ENCODE peak calls at places on chromosome 15, in six cellular contexts. Y, A, M, F, V and L are unnamed samples. For H3K9me2, the result is how much of the 10 kb centered on the place peaks cover.

GRCh38 chr15:82186748-82187415 is 75.7 kb downstream of the EFL1 start:
- DNase-seq in Y (no peak), A (no peak), M (no peak), F (no peak), V (no peak), L (no peak)

GRCh38 chr15:40050788-40051615 is 12.0 kb upstream of the SRP14 start:
- DNase-seq in Y (no peak), A (no peak), M (peak), F (peak), V (no peak), L (no peak)

GRCh38 chr15:82137261-82137660 is 91.4 kb upstream of the MEX3B start:
- DNase-seq in Y (no peak), A (no peak), M (no peak), F (no peak), V (no peak), L (no peak)

GRCh38 chr15:75637245-75638009 is 2.6 kb downstream of the IMP3 start:
- DNase-seq in Y (no peak), A (no peak), M (no peak), F (no peak), V (no peak), L (no peak)

GRCh38 chr15:77415450-77416448 is 4.2 kb downstream of the PEAK1 start:
- DNase-seq in Y (no peak), A (no peak), M (peak), F (peak), V (no peak), L (no peak)

GRCh38 chr15:89016549-89017041 is 71.7 kb upstream of the ABHD2 start:
- DNase-seq in Y (peak), A (peak), M (peak), F (no peak), V (no peak), L (peak)

GRCh38 chr15:90018216-90018831 is 17.2 kb downstream of the ZNF710 start:
- DNase-seq in Y (no peak), A (no peak), M (no peak), F (no peak), V (no peak), L (no peak)

GRCh38 chr15:47364671-47365141 is 352.6 kb upstream of the SEMA6D start:
- DNase-seq in Y (no peak), A (no peak), M (no peak), F (no peak), V (no peak), L (no peak)

GRCh38 chr15:33209575-33210519 is 15.3 kb upstream of the FMN1 start:
- DNase-seq in Y (no peak), A (no peak), M (no peak), F (no peak), V (no peak), L (no peak)

GRCh38 chr15:38702178-38702912 is 137.7 kb upstream of the RASGRP1 start:
- DNase-seq in Y (no peak), A (peak), M (no peak), F (peak), V (no peak), L (peak)

GRCh38 chr15:92809880-92810361 is 90.2 kb upstream of the CHD2 start:
- DNase-seq in Y (no peak), A (peak), M (peak), F (no peak), V (peak), L (no peak)

GRCh38 chr15:48644827-48645557 is 517 bp downstream of the FBN1 start:
- DNase-seq in Y (no peak), A (peak), M (peak), F (peak), V (peak), L (no peak)

GRCh38 chr15:31393441-31394091 is 66.9 kb downstream of the KLF13 start:
- DNase-seq in Y (no peak), A (no peak), M (no peak), F (peak), V (no peak), L (no peak)

GRCh38 chr15:60006203-60006782 is 2.2 kb downstream of the FOXB1 start:
- DNase-seq in Y (no peak), A (peak), M (peak), F (peak), V (peak), L (peak)

GRCh38 chr15:69576948-69577351 is 124.3 kb downstream of the RPLP1 start:
- DNase-seq in Y (no peak), A (peak), M (no peak), F (no peak), V (peak), L (peak)

GRCh38 chr15:81407679-81408078 is 33.7 kb upstream of the TMC3 start:
- DNase-seq in Y (no peak), A (no peak), M (no peak), F (no peak), V (no peak), L (no peak)

GRCh38 chr15:53197426-53197839 is 407.3 kb upstream of the ONECUT1 start:
- DNase-seq in Y (peak), A (peak), M (peak), F (peak), V (peak), L (peak)
- H2AFZ ChIP-seq in Y (no peak), A (no peak), M (peak), F (peak), V (no peak), L (no peak)

GRCh38 chr15:101506491-101506890 is 17.0 kb upstream of the PCSK6 start:
- DNase-seq in Y (no peak), A (no peak), M (no peak), F (no peak), V (no peak), L (no peak)

GRCh38 chr15:101510212-101511197 is 21.0 kb upstream of the PCSK6 start:
- DNase-seq in Y (no peak), A (no peak), M (no peak), F (no peak), V (no peak), L (no peak)

GRCh38 chr15:101514318-101514717 is 24.8 kb upstream of the PCSK6 start:
- DNase-seq in Y (no peak), A (no peak), M (no peak), F (no peak), V (no peak), L (no peak)

GRCh38 chr15:101509279-101509678 is 19.8 kb upstream of the PCSK6 start:
- DNase-seq in Y (no peak), A (no peak), M (no peak), F (no peak), V (no peak), L (no peak)

GRCh38 chr15:101511717-101512116 is 22.2 kb upstream of the PCSK6 start:
- DNase-seq in Y (no peak), A (no peak), M (no peak), F (no peak), V (no peak), L (no peak)
- H3K9me2 ChIP-seq in Y (under half), A (under half), M (under half), F (under half), V (under half), L (under half)

GRCh38 chr15:63855735-63856134 is 22.0 kb upstream of the HERC1 start:
- DNase-seq in Y (no peak), A (peak), M (no peak), F (no peak), V (no peak), L (no peak)

GRCh38 chr15:63852407-63852806 is 18.7 kb upstream of the HERC1 start:
- DNase-seq in Y (no peak), A (no peak), M (no peak), F (no peak), V (no peak), L (no peak)

GRCh38 chr15:63848881-63849551 is 15.3 kb upstream of the HERC1 start:
- DNase-seq in Y (no peak), A (no peak), M (no peak), F (no peak), V (no peak), L (no peak)

GRCh38 chr15:63846022-63846544 is 12.3 kb upstream of the HERC1 start:
- DNase-seq in Y (no peak), A (no peak), M (no peak), F (no peak), V (no peak), L (no peak)

DNA sequence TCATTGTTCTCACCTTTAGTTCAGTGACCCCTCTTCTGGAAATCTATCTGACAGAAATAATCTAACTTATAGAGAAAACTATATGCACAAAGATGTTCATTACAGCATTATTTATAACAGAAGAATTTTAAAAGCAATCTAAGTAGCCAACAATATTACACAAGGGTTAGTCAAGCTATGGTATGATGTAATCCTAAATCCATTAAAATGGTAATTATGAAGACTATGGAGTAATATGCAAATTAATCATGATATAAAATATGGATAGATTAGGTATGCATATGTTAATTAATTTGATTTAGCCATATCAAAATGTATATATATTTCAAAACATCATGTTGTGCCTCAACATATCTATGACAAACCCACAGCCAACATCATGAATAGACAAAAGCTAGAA is 17.7 kb upstream of the HERC1 start:
- DNase-seq in Y (no peak), A (no peak), M (no peak), F (no peak), V (no peak), L (no peak)
- TF ChIP-seq EZH2 in Y (no peak), A (no peak), M (no peak), F (no peak), V (no peak), L (no peak)

GRCh38 chr15:52112203-52112750 is 298 bp downstream of the BCL2L10 start:
- DNase-seq in Y (no peak), A (no peak), M (peak), F (peak), V (peak), L (no peak)
- H2AFZ ChIP-seq in Y (no peak), A (peak), M (peak), F (peak), V (peak), L (no peak)

DNA sequence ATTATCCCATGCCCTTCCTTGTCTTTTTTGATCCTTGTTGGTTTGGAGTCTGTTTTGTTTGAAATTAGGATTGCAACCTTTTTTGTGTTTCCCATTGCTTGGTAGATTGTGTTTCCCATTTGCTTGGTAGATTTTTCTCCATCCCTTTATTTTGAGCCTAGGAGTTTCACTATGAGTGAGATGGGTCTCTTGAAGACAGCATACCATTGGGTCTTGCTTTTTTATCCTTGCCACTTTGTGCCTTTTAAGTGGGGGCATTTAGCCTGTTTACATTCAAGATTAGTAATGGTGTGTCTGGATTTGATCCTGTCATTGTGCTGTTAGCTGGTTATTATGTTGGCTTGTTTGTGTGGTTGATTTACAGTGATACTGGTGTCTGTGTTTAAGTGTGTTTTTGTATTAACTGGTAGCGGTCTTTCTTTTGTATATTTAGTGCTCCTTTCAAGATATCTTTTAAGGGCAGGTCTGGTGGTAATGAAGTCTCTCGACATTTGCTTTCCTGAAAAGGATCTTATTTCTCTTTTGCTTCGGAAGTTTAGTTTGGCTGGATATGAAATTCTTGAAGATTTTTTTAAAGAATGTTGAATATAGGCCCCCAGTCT is 70.8 kb downstream of the AKAP13 start:
- DNase-seq in Y (no peak), A (no peak), M (no peak), F (no peak), V (no peak), L (no peak)
- H3K9me2 ChIP-seq in Y (under half), A (under half), M (under half), F (under half), V (under half), L (under half)

DNA sequence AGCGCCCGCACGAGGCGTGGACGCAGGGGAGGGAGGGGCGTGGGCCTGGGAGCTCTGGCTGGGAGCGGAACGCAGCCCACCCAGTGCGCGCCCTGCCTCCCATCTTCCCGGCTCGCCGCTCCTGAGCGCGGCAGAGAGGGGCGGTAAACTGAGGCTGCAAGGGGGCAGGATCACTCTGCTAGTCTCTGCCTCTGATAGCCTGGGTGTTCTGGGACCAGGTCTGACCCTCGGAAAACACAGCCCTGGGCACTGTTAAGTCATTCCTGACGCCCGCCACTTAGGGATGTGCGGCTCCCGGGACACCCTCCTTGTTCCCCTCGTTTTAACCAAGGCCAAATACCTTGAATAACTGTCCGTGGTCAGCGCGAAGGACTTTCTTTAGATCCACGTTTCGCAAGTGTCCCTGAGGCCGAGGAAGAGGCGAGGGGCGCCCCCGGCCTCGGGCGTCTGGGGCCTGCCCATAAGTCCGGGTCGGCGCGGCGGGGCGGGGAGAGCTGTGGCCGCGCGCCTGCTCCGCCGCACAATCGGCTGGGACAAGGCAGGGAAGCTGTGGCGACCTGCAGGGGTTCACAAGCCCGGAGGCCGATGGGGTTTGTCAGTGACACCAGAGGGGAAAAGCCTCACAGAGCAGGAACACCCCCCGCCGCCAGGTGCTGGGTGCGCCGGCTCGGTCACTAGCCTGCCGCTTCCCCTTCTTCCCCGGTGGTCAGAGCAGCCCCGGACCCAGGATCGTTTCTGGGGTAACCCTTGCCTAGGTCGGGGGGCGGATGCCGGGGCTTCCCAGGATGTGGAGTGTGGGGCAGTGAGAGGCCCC is 1.5 kb downstream of the ITPKA start:
- DNase-seq in Y (no peak), A (no peak), M (no peak), F (peak), V (no peak), L (no peak)
- TF ChIP-seq EZH2 in Y (no peak), A (no peak), M (no peak), F (peak), V (no peak), L (no peak)

DNA sequence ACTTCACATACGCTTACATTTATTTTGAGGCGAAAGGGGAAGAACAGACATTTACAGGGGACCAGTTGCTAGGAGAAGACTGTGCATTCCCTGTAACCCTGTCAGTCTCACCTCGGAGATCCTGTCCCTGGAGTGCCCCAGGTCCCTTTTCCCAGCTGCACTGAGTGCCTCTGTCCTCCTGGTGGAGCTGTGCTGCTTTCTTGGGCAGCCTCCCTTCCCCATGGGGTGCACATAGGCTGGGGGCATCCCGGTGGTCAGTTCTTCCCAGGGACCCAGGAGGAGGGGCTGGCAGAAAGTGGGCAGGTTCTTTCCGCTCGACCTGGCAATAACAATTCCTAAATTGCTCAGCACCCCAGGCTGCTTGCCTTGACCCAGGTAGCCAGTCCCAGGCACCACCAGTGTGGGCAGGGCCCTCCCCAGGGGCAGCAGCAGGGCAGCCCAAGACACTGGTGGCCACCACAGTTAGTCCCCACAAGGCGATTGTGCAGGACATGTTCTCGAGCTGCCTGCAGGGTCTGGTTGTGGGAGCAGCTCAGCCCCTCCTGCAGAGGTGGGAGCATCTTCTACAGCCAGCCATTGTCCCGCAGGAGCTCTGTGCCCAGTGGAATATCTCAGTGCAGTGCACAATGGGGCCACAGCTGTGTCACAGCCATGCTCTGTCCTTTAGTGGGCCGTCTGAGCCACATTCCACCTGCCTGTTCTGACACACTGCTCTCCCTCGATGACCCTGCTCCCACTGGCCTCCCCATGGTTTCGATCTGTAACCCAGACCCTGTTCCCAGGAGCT is 36.3 kb downstream of the APBA2 start:
- DNase-seq in Y (no peak), A (no peak), M (no peak), F (peak), V (no peak), L (no peak)
- H2AFZ ChIP-seq in Y (no peak), A (no peak), M (no peak), F (no peak), V (no peak), L (no peak)

GRCh38 chr15:83299462-83299861 is 15.0 kb upstream of the BNC1 start:
- DNase-seq in Y (no peak), A (no peak), M (no peak), F (no peak), V (no peak), L (no peak)
- H3K9me2 ChIP-seq in Y (under half), A (under half), M (under half), F (under half), V (under half), L (under half)

GRCh38 chr15:66254364-66255292 is 1.1 kb upstream of the MEGF11 start:
- DNase-seq in Y (no peak), A (no peak), M (no peak), F (peak), V (no peak), L (no peak)

GRCh38 chr15:66253296-66253642 is 281 bp downstream of the MEGF11 start:
- DNase-seq in Y (no peak), A (no peak), M (no peak), F (no peak), V (no peak), L (peak)

GRCh38 chr15:66255293-66255676 is 1.7 kb upstream of the MEGF11 start:
- DNase-seq in Y (no peak), A (no peak), M (no peak), F (no peak), V (no peak), L (no peak)

GRCh38 chr15:66253643-66254363 is at the start of gene MEGF11:
- DNase-seq in Y (no peak), A (peak), M (peak), F (peak), V (no peak), L (peak)

GRCh38 chr15:66256692-66257091 is 3.1 kb upstream of the MEGF11 start:
- DNase-seq in Y (no peak), A (no peak), M (no peak), F (no peak), V (no peak), L (no peak)
- TF ChIP-seq EZH2 in Y (no peak), A (no peak), M (no peak), F (peak), V (no peak), L (no peak)